ENCODE peak calls at places on chromosomes 13 and 19, in seven cellular contexts. O, U, E, H, Q, M and L are unnamed samples.

GRCh38 chr19:1161716-1162115 is 12.4 kb downstream of the SBNO2 start:
- DNase-seq in H (no peak), Q (no peak), E (no peak), M (no peak), O (no peak), U (no peak), L (no peak)

GRCh38 chr13:73060251-73061160 is 1.7 kb downstream of the KLF5 start:
- DNase-seq in Q (no peak), E (peak; percentile 31), U (no peak), M (peak; percentile 80), H (peak; percentile 48), O (peak; percentile 80), L (no peak)

GRCh38 chr19:45919678-45920077 is 5.1 kb upstream of the NANOS2 start:
- DNase-seq in O (no peak), H (no peak), E (no peak), Q (no peak), U (no peak), M (no peak), L (peak; percentile 50)

GRCh38 chr19:35451278-35452096 is 3.4 kb downstream of the FFAR2 start:
- DNase-seq in M (no peak), E (peak; percentile 27), U (no peak), H (no peak), Q (no peak), O (no peak), L (peak; percentile 61)

GRCh38 chr13:95920485-95920884 is 132.7 kb downstream of the UGGT2 start:
- DNase-seq in H (no peak), M (no peak), Q (no peak), O (no peak), E (no peak), U (no peak), L (no peak)

GRCh38 chr13:56110751-56111150 is 1030.0 kb upstream of the PRR20A start:
- DNase-seq in H (no peak), U (no peak), Q (no peak), M (no peak), O (no peak), E (no peak), L (no peak)

GRCh38 chr13:38849316-38849715 is 141.3 kb downstream of the STOML3 start:
- DNase-seq in U (no peak), M (peak; percentile 15), Q (no peak), H (no peak), E (no peak), O (no peak), L (no peak)

GRCh38 chr13:97502192-97502591 is 68.2 kb downstream of the RAP2A start:
- DNase-seq in M (no peak), H (peak; percentile 56), U (no peak), O (peak; percentile 14), E (no peak), Q (no peak), L (no peak)

GRCh38 chr13:36904219-36904618 is 15.8 kb downstream of the SMAD9 start:
- DNase-seq in E (no peak), M (no peak), Q (no peak), O (no peak), U (no peak), H (no peak), L (no peak)

GRCh38 chr19:21617740-21618339 is 112.4 kb downstream of the ZNF429 start:
- DNase-seq in M (no peak), O (no peak), Q (no peak), E (no peak), U (no peak), H (no peak), L (no peak)

GRCh38 chr13:96940961-96941360 is 53.3 kb downstream of the OXGR1 start:
- DNase-seq in Q (no peak), U (no peak), E (no peak), M (no peak), O (no peak), H (no peak), L (no peak)

GRCh38 chr19:48852292-48852691 is 16.0 kb upstream of the HSD17B14 start:
- DNase-seq in H (no peak), Q (no peak), U (no peak), M (no peak), E (no peak), O (no peak), L (no peak)

GRCh38 chr19:3135961-3136683 is at the start of gene GNA15:
- DNase-seq in E (peak; percentile 66), Q (no peak), M (no peak), H (peak; percentile 68), U (peak; percentile 61), O (no peak), L (peak; percentile 61)

GRCh38 chr13:113976711-113977684 is 3.1 kb upstream of the C13orf46 start:
- DNase-seq in H (peak; percentile 58), E (no peak), M (peak; percentile 78), U (no peak), Q (peak; percentile 55), O (no peak), L (no peak)

GRCh38 chr13:94550030-94550738 is 45.8 kb downstream of the TGDS start:
- DNase-seq in Q (no peak), M (peak; percentile 60), H (no peak), U (no peak), O (no peak), E (no peak), L (no peak)

GRCh38 chr13:43405457-43405856 is 381.3 kb downstream of the ENOX1 start:
- DNase-seq in E (no peak), U (no peak), O (peak; percentile 72), H (no peak), M (peak; percentile 80), Q (no peak), L (no peak)

GRCh38 chr19:33193864-33194362 is at the start of gene LRP3:
- DNase-seq in O (peak; percentile 34), E (no peak), U (no peak), Q (no peak), M (peak; percentile 13), H (peak; percentile 65), L (no peak)

GRCh38 chr19:17170538-17171297 is 44.4 kb upstream of the USE1 start:
- DNase-seq in O (peak; percentile 30), E (no peak), H (no peak), M (no peak), U (no peak), Q (no peak), L (no peak)

GRCh38 chr13:23488442-23488841 is 54.9 kb upstream of the SACS start:
- DNase-seq in O (peak; percentile 68), Q (no peak), M (peak; percentile 61), E (no peak), H (no peak), U (no peak), L (no peak)

GRCh38 chr13:64817721-64818120 is 2412.4 kb downstream of the PCDH9 start:
- DNase-seq in M (peak; percentile 57), U (no peak), O (peak; percentile 8), Q (no peak), E (no peak), H (no peak), L (no peak)

GRCh38 chr13:73874460-73874859 is 259.7 kb downstream of the KLF12 start:
- DNase-seq in Q (no peak), O (no peak), H (no peak), E (no peak), M (no peak), U (no peak), L (no peak)

GRCh38 chr19:32928806-32929205 is 43.0 kb downstream of the CEP89 start:
- DNase-seq in H (no peak), Q (no peak), O (peak; percentile 52), U (no peak), M (no peak), E (no peak), L (no peak)

GRCh38 chr13:99344610-99345208 is 37.5 kb upstream of the GPR183 start:
- DNase-seq in Q (no peak), E (no peak), M (no peak), O (no peak), U (no peak), H (no peak), L (no peak)

GRCh38 chr13:112637017-112637801 is 49.3 kb upstream of the TUBGCP3 start:
- DNase-seq in O (peak; percentile 36), M (no peak), U (no peak), Q (no peak), H (no peak), E (no peak), L (no peak)

GRCh38 chr13:31380728-31381127 is 181.0 kb downstream of the B3GLCT start:
- DNase-seq in M (no peak), E (no peak), O (no peak), Q (no peak), H (no peak), U (no peak), L (no peak)

GRCh38 chr13:31053098-31053497 is 108.6 kb downstream of the HSPH1 start:
- DNase-seq in E (no peak), O (peak; percentile 42), M (peak; percentile 44), H (no peak), U (no peak), Q (no peak), L (no peak)